ENCODE peak calls at places on chromosomes 5 and 9, in five cellular contexts. One of them, this sample, is unnamed. For H3K9me3, the result is how much of the 10 kb centered on the place peaks cover.

GRCh38 chr5:17132444-17133083 is 84.9 kb upstream of the BASP1 start:
- DNase-seq in heart right ventricle: no peak
- DNase-seq in A549: peak
- DNase-seq in MM.1S: peak
- DNase-seq in neural progenitor cell: peak
- DNase-seq in this sample: no peak

GRCh38 chr9:121642758-121643157 is 8.7 kb upstream of the DAB2IP start:
- DNase-seq in A549: no peak
- DNase-seq in heart right ventricle: no peak
- DNase-seq in neural progenitor cell: no peak
- DNase-seq in MM.1S: no peak
- DNase-seq in this sample: no peak

GRCh38 chr5:101942321-101942882 is 353.7 kb downstream of the SLCO4C1 start:
- DNase-seq in neural progenitor cell: peak
- DNase-seq in A549: peak
- DNase-seq in MM.1S: peak
- DNase-seq in heart right ventricle: no peak
- DNase-seq in this sample: no peak

GRCh38 chr5:125703616-125704015 is 719.6 kb upstream of the GRAMD2B start:
- DNase-seq in MM.1S: no peak
- DNase-seq in heart right ventricle: no peak
- DNase-seq in A549: no peak
- DNase-seq in neural progenitor cell: no peak
- DNase-seq in this sample: no peak

GRCh38 chr5:69305512-69305911 is 27.1 kb downstream of the CCDC125 start:
- DNase-seq in heart right ventricle: no peak
- DNase-seq in MM.1S: no peak
- DNase-seq in neural progenitor cell: no peak
- DNase-seq in A549: no peak
- DNase-seq in this sample: no peak

GRCh38 chr5:147101654-147102053 is 133.2 kb upstream of the STK32A start:
- DNase-seq in A549: no peak
- DNase-seq in MM.1S: no peak
- DNase-seq in neural progenitor cell: no peak
- DNase-seq in heart right ventricle: no peak
- DNase-seq in this sample: no peak

GRCh38 chr5:87121315-87122170 is 146.1 kb upstream of the RASA1 start:
- DNase-seq in heart right ventricle: no peak
- DNase-seq in neural progenitor cell: no peak
- DNase-seq in A549: peak
- DNase-seq in MM.1S: peak
- DNase-seq in this sample: no peak

GRCh38 chr5:137446611-137447010 is 52.5 kb downstream of the SPOCK1 start:
- DNase-seq in heart right ventricle: no peak
- DNase-seq in MM.1S: no peak
- DNase-seq in neural progenitor cell: no peak
- DNase-seq in A549: no peak
- DNase-seq in this sample: no peak

GRCh38 chr9:96464426-96464825 is 14.5 kb downstream of the HABP4 start:
- DNase-seq in neural progenitor cell: no peak
- DNase-seq in MM.1S: no peak
- DNase-seq in A549: no peak
- DNase-seq in heart right ventricle: no peak
- DNase-seq in this sample: no peak

GRCh38 chr5:148374693-148375360 is 8.9 kb upstream of the FBXO38 start:
- DNase-seq in heart right ventricle: no peak
- DNase-seq in neural progenitor cell: peak
- DNase-seq in A549: peak
- DNase-seq in MM.1S: peak
- DNase-seq in this sample: no peak

GRCh38 chr5:103021310-103021709 is 98.6 kb downstream of the GIN1 start:
- DNase-seq in MM.1S: no peak
- DNase-seq in A549: no peak
- DNase-seq in heart right ventricle: no peak
- DNase-seq in neural progenitor cell: no peak
- DNase-seq in this sample: no peak

GRCh38 chr5:6158974-6159863 is 219.1 kb downstream of the MED10 start:
- DNase-seq in neural progenitor cell: no peak
- DNase-seq in MM.1S: no peak
- DNase-seq in A549: peak
- DNase-seq in heart right ventricle: no peak
- DNase-seq in this sample: no peak

GRCh38 chr9:112224401-112225289 is 49.5 kb upstream of the SUSD1 start:
- DNase-seq in neural progenitor cell: no peak
- DNase-seq in A549: no peak
- DNase-seq in heart right ventricle: no peak
- DNase-seq in MM.1S: no peak
- DNase-seq in this sample: no peak

GRCh38 chr5:179345429-179346321 is at the start of gene ADAMTS2:
- DNase-seq in heart right ventricle: peak
- DNase-seq in neural progenitor cell: peak
- DNase-seq in A549: no peak
- DNase-seq in MM.1S: no peak
- DNase-seq in this sample: peak

GRCh38 chr5:150778103-150778516 is 447 bp upstream of the SMIM3 start:
- DNase-seq in A549: no peak
- DNase-seq in heart right ventricle: no peak
- DNase-seq in MM.1S: no peak
- DNase-seq in neural progenitor cell: no peak
- DNase-seq in this sample: no peak

GRCh38 chr9:123679330-123679987 is 250.5 kb downstream of the DENND1A start:
- DNase-seq in heart right ventricle: no peak
- DNase-seq in A549: no peak
- DNase-seq in MM.1S: peak
- DNase-seq in neural progenitor cell: no peak
- DNase-seq in this sample: no peak

GRCh38 chr9:77916410-77916819 is 115.2 kb downstream of the GNAQ start:
- DNase-seq in A549: no peak
- DNase-seq in MM.1S: peak
- DNase-seq in neural progenitor cell: peak
- DNase-seq in heart right ventricle: no peak
- DNase-seq in this sample: no peak

GRCh38 chr5:132102101-132102701 is 28.6 kb downstream of the CSF2 start:
- DNase-seq in neural progenitor cell: no peak
- DNase-seq in A549: no peak
- DNase-seq in heart right ventricle: no peak
- DNase-seq in MM.1S: no peak
- DNase-seq in this sample: no peak

GRCh38 chr5:180990086-180990888 is 1.6 kb downstream of the BTNL3 start:
- DNase-seq in MM.1S: peak
- DNase-seq in A549: no peak
- DNase-seq in heart right ventricle: no peak
- DNase-seq in neural progenitor cell: no peak
- DNase-seq in this sample: no peak

GRCh38 chr5:137649228-137649890 is 86.5 kb downstream of the KLHL3 start:
- DNase-seq in MM.1S: no peak
- DNase-seq in A549: no peak
- DNase-seq in heart right ventricle: peak
- DNase-seq in neural progenitor cell: no peak
- DNase-seq in this sample: no peak

GRCh38 chr5:93581738-93582414 is 857 bp upstream of the NR2F1-AS1 start:
- DNase-seq in A549: peak
- DNase-seq in MM.1S: no peak
- DNase-seq in heart right ventricle: no peak
- DNase-seq in neural progenitor cell: peak
- DNase-seq in this sample: peak

GRCh38 chr5:111385970-111386831 is 126.1 kb downstream of the STARD4 start:
- DNase-seq in MM.1S: no peak
- DNase-seq in A549: no peak
- DNase-seq in heart right ventricle: no peak
- DNase-seq in neural progenitor cell: no peak
- DNase-seq in this sample: no peak

GRCh38 chr5:177385720-177386119 is 1.5 kb downstream of the SLC34A1 start:
- DNase-seq in heart right ventricle: no peak
- DNase-seq in MM.1S: no peak
- DNase-seq in neural progenitor cell: no peak
- DNase-seq in A549: no peak
- DNase-seq in this sample: no peak

GRCh38 chr5:176985516-176985915 is 21.1 kb downstream of the UIMC1 start:
- DNase-seq in neural progenitor cell: no peak
- DNase-seq in MM.1S: peak
- DNase-seq in A549: no peak
- DNase-seq in heart right ventricle: no peak
- DNase-seq in this sample: no peak

GRCh38 chr5:61731946-61732314 is 399.9 kb downstream of the ZSWIM6 start:
- DNase-seq in MM.1S: no peak
- DNase-seq in neural progenitor cell: no peak
- DNase-seq in A549: no peak
- DNase-seq in heart right ventricle: no peak
- DNase-seq in this sample: no peak

GRCh38 chr5:154970759-154971158 is 29.9 kb downstream of the MRPL22 start:
- DNase-seq in neural progenitor cell: no peak
- DNase-seq in A549: no peak
- DNase-seq in MM.1S: no peak
- DNase-seq in heart right ventricle: no peak
- DNase-seq in this sample: no peak

GRCh38 chr5:124661317-124662141 is 84.9 kb downstream of the ZNF608 start:
- DNase-seq in MM.1S: no peak
- DNase-seq in neural progenitor cell: peak
- DNase-seq in heart right ventricle: no peak
- DNase-seq in A549: peak
- DNase-seq in this sample: no peak

GRCh38 chr5:10145922-10146321 is 103.8 kb downstream of the ATPSCKMT start:
- DNase-seq in neural progenitor cell: no peak
- DNase-seq in A549: peak
- DNase-seq in MM.1S: peak
- DNase-seq in heart right ventricle: no peak
- DNase-seq in this sample: no peak

GRCh38 chr9:127903557-127904475 is 4.4 kb upstream of the ST6GALNAC6 start:
- DNase-seq in A549: no peak
- DNase-seq in neural progenitor cell: no peak
- DNase-seq in MM.1S: no peak
- DNase-seq in heart right ventricle: peak
- DNase-seq in this sample: peak

GRCh38 chr5:173329370-173330150 is 1.3 kb upstream of the STC2 start:
- DNase-seq in heart right ventricle: no peak
- DNase-seq in neural progenitor cell: peak
- DNase-seq in MM.1S: no peak
- DNase-seq in A549: peak
- DNase-seq in this sample: no peak

GRCh38 chr9:6197330-6197729 is 18.3 kb upstream of the IL33 start:
- DNase-seq in neural progenitor cell: peak
- DNase-seq in A549: no peak
- DNase-seq in heart right ventricle: peak
- DNase-seq in MM.1S: no peak
- DNase-seq in this sample: no peak

GRCh38 chr5:157799578-157799977 is 56.1 kb downstream of the LSM11 start:
- DNase-seq in MM.1S: no peak
- DNase-seq in A549: no peak
- DNase-seq in heart right ventricle: no peak
- DNase-seq in neural progenitor cell: no peak
- DNase-seq in this sample: no peak

GRCh38 chr9:124506931-124507879 is at the start of gene NR5A1:
- DNase-seq in MM.1S: no peak
- DNase-seq in neural progenitor cell: no peak
- DNase-seq in heart right ventricle: no peak
- DNase-seq in A549: no peak
- DNase-seq in this sample: no peak

GRCh38 chr5:131394128-131394527 is 130.3 kb downstream of the CDC42SE2 start:
- DNase-seq in A549: no peak
- DNase-seq in MM.1S: no peak
- DNase-seq in heart right ventricle: no peak
- DNase-seq in neural progenitor cell: no peak
- DNase-seq in this sample: no peak

GRCh38 chr5:14983666-14984441 is 112.3 kb upstream of the ANKH start:
- DNase-seq in A549: no peak
- DNase-seq in MM.1S: peak
- DNase-seq in heart right ventricle: no peak
- DNase-seq in neural progenitor cell: no peak
- DNase-seq in this sample: no peak

DNA sequence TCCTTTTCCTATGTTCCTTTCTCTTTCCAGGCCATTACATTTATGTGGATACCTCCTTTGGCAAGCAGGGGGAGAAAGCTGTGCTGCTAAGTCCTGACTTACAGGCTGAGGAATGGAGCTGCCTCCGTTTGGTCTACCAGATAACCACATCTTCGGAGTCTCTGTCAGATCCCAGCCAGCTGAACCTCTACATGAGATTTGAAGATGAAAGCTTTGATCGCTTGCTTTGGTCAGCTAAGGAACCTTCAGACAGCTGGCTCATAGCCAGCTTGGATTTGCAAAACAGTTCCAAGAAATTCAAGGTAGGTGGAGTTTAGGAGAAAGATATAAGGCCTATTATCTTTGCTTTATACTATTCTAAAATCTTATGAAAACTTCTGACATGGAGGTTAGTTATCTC is 64.5 kb downstream of the MAMDC2 start:
- DNase-seq in neural progenitor cell: no peak
- DNase-seq in A549: no peak
- DNase-seq in heart right ventricle: no peak
- DNase-seq in MM.1S: no peak
- DNase-seq in this sample: no peak
- TF ChIP-seq CTCF in neural progenitor cell: no peak
- TF ChIP-seq CTCF in A549: no peak
- TF ChIP-seq CTCF in heart right ventricle: no peak
- TF ChIP-seq CTCF in MM.1S: no peak
- TF ChIP-seq CTCF in this sample: no peak

GRCh38 chr5:25909163-25909562 is 1129.2 kb downstream of the CDH9 start:
- DNase-seq in neural progenitor cell: no peak
- DNase-seq in MM.1S: no peak
- DNase-seq in A549: no peak
- DNase-seq in heart right ventricle: no peak
- DNase-seq in this sample: no peak
- H3K9me3 ChIP-seq in neural progenitor cell: under half
- H3K9me3 ChIP-seq in MM.1S: under half
- H3K9me3 ChIP-seq in A549: under half
- H3K9me3 ChIP-seq in heart right ventricle: under half
- H3K9me3 ChIP-seq in this sample: under half

GRCh38 chr9:137308102-137308619 is 6.1 kb upstream of the NRARP start:
- DNase-seq in A549: peak
- DNase-seq in neural progenitor cell: peak
- DNase-seq in MM.1S: no peak
- DNase-seq in heart right ventricle: no peak
- DNase-seq in this sample: no peak
- TF ChIP-seq CTCF in A549: no peak
- TF ChIP-seq CTCF in neural progenitor cell: no peak
- TF ChIP-seq CTCF in MM.1S: no peak
- TF ChIP-seq CTCF in heart right ventricle: no peak
- TF ChIP-seq CTCF in this sample: no peak

GRCh38 chr9:138114501-138115245 is 237.1 kb downstream of the CACNA1B start:
- DNase-seq in heart right ventricle: no peak
- DNase-seq in neural progenitor cell: no peak
- DNase-seq in A549: no peak
- DNase-seq in MM.1S: no peak
- DNase-seq in this sample: no peak
- H3K9me3 ChIP-seq in heart right ventricle: under half
- H3K9me3 ChIP-seq in neural progenitor cell: under half
- H3K9me3 ChIP-seq in A549: under half
- H3K9me3 ChIP-seq in MM.1S: under half
- H3K9me3 ChIP-seq in this sample: under half

DNA sequence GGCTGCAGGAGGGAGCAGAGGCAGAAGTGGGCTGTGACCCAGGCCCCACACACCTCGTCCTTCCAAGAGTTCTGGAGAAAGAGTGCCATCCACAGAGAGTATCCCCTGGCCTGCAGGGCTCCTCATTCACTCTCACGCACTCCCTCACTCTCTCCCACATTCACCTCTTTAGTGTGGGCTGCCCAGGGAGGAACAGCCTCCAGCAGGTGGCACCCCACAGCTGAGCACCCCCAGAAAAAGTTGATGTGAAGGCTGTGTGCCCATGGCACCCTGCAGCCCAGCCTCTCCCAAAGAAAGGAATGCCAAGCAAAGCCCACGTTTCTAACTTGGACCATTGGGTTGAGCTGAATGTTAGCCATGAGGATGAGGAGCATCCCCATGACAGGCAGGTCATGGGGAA is 4.5 kb upstream of the SHC3 start:
- DNase-seq in MM.1S: no peak
- DNase-seq in heart right ventricle: no peak
- DNase-seq in A549: no peak
- DNase-seq in neural progenitor cell: no peak
- DNase-seq in this sample: no peak
- TF ChIP-seq CTCF in MM.1S: peak
- TF ChIP-seq CTCF in heart right ventricle: no peak
- TF ChIP-seq CTCF in A549: no peak
- TF ChIP-seq CTCF in neural progenitor cell: no peak
- TF ChIP-seq CTCF in this sample: no peak